ENCODE peak calls at places on chromosomes 2 and 18, in eight cellular contexts. I, U, C, J, T, P, H and E are unnamed samples.

GRCh38 chr2:128646091-128646490 is 327.4 kb upstream of the HS6ST1 start:
- DNase-seq in I (no peak), U (no peak), C (no peak), J (no peak), T (no peak), P (no peak), H (no peak), E (no peak)

GRCh38 chr2:86052676-86053075 is 53.0 kb downstream of the POLR1A start:
- DNase-seq in I (no peak), U (no peak), C (no peak), J (no peak), T (no peak), P (no peak), H (no peak), E (no peak)

GRCh38 chr18:41829648-41830516 is 125.2 kb upstream of the PIK3C3 start:
- DNase-seq in I (peak; percentile 11), U (no peak), C (no peak), J (no peak), T (no peak), P (no peak), H (no peak), E (peak; percentile 28)

GRCh38 chr2:39871291-39871761 is 92.3 kb upstream of the THUMPD2 start:
- DNase-seq in I (peak; percentile 61), U (no peak), C (no peak), J (no peak), T (no peak), P (peak; percentile 80), H (peak; percentile 98), E (peak; percentile 96)

GRCh38 chr2:170924969-170925368 is 4.1 kb upstream of the GORASP2 start:
- DNase-seq in I (no peak), U (no peak), C (no peak), J (no peak), T (no peak), P (no peak), H (no peak), E (no peak)

GRCh38 chr2:42764096-42764495 is at the start of gene OXER1:
- DNase-seq in I (no peak), U (no peak), C (no peak), J (no peak), T (no peak), P (no peak), H (no peak), E (no peak)

GRCh38 chr2:234463626-234464290 is 33.1 kb downstream of the ARL4C start:
- DNase-seq in I (no peak), U (no peak), C (no peak), J (peak; percentile 53), T (peak; percentile 95), P (no peak), H (no peak), E (peak; percentile 88)

GRCh38 chr2:120177011-120177621 is 46.1 kb downstream of the TMEM185B start:
- DNase-seq in I (no peak), U (no peak), C (no peak), J (peak; percentile 66), T (no peak), P (no peak), H (no peak), E (no peak)

GRCh38 chr2:74554821-74555531 is 456 bp downstream of the DOK1 start:
- DNase-seq in I (peak; percentile 65), U (peak; percentile 59), C (no peak), J (peak; percentile 28), T (no peak), P (no peak), H (peak; percentile 32), E (no peak)

GRCh38 chr2:207883002-207883780 is 113.5 kb upstream of the FZD5 start:
- DNase-seq in I (no peak), U (no peak), C (no peak), J (no peak), T (no peak), P (no peak), H (no peak), E (no peak)

GRCh38 chr2:100957971-100958653 is 44.0 kb upstream of the RPL31 start:
- DNase-seq in I (no peak), U (peak; percentile 62), C (no peak), J (no peak), T (no peak), P (no peak), H (peak; percentile 89), E (peak; percentile 83)

GRCh38 chr2:191571163-191571769 is 106.7 kb upstream of the NABP1 start:
- DNase-seq in I (peak; percentile 51), U (no peak), C (peak; percentile 30), J (no peak), T (no peak), P (peak; percentile 19), H (peak; percentile 48), E (peak; percentile 82)

GRCh38 chr2:142734770-142735169 is 142.7 kb upstream of the KYNU start:
- DNase-seq in I (no peak), U (no peak), C (no peak), J (no peak), T (no peak), P (no peak), H (no peak), E (peak; percentile 12)

GRCh38 chr2:58448065-58448507 is 207.0 kb upstream of the FANCL start:
- DNase-seq in I (peak; percentile 52), U (peak; percentile 56), C (peak; percentile 29), J (no peak), T (peak; percentile 69), P (peak; percentile 79), H (peak; percentile 79), E (peak; percentile 75)

GRCh38 chr2:238320648-238321281 is 447 bp downstream of the TRAF3IP1 start:
- DNase-seq in I (peak; percentile 15), U (peak; percentile 28), C (no peak), J (no peak), T (no peak), P (no peak), H (peak; percentile 29), E (peak; percentile 9)

GRCh38 chr2:27372937-27373336 is 2.5 kb downstream of the SNX17 start:
- DNase-seq in I (no peak), U (no peak), C (no peak), J (no peak), T (no peak), P (no peak), H (no peak), E (no peak)

GRCh38 chr2:171522804-171523338 is 597 bp downstream of the CYBRD1 start:
- DNase-seq in I (no peak), U (peak; percentile 43), C (no peak), J (no peak), T (no peak), P (no peak), H (no peak), E (no peak)

GRCh38 chr2:65357095-65357958 is 75.1 kb downstream of the SPRED2 start:
- DNase-seq in I (no peak), U (no peak), C (no peak), J (no peak), T (peak; percentile 16), P (no peak), H (no peak), E (no peak)

GRCh38 chr18:48623468-48624220 is 84.8 kb downstream of the CTIF start:
- DNase-seq in I (peak; percentile 53), U (no peak), C (no peak), J (no peak), T (no peak), P (no peak), H (peak; percentile 95), E (peak; percentile 94)

GRCh38 chr2:121534007-121534406 is 3.3 kb downstream of the RNU4ATAC start:
- DNase-seq in I (no peak), U (no peak), C (no peak), J (no peak), T (no peak), P (no peak), H (no peak), E (no peak)

GRCh38 chr2:237627463-237628321 is at the start of gene LRRFIP1:
- DNase-seq in I (peak; percentile 45), U (peak; percentile 59), C (no peak), J (no peak), T (peak; percentile 20), P (no peak), H (peak; percentile 47), E (peak; percentile 23)

GRCh38 chr2:55618025-55618648 is 715 bp upstream of the PPP4R3B start:
- DNase-seq in I (no peak), U (no peak), C (no peak), J (no peak), T (peak; percentile 45), P (no peak), H (peak; percentile 25), E (peak; percentile 27)